ENCODE peak calls at places on chromosomes 2 and 18, in six cellular contexts. W is trophoblast cell, X is H9, H is IMR-90, Y is neuronal stem cell, I is H1. V is an unnamed sample.

GRCh38 chr2:43300781-43301586 is 74.6 kb upstream of the ZFP36L2 start:
- DNase-seq in I (no peak), W (no peak), Y (no peak), X (no peak), H (no peak), V (no peak)

GRCh38 chr2:218418717-218419458 is at the start of gene VIL1:
- DNase-seq in X (peak; percentile 63), Y (no peak), W (no peak), H (no peak), I (no peak), V (no peak)

GRCh38 chr18:37930640-37931039 is 365.0 kb upstream of the CELF4 start:
- DNase-seq in W (no peak), I (no peak), Y (no peak), H (no peak), X (no peak), V (no peak)

GRCh38 chr2:138395565-138396306 is 105.8 kb upstream of the SPOPL start:
- DNase-seq in X (no peak), H (peak; percentile 42), I (no peak), W (no peak), Y (no peak), V (peak; percentile 25)

GRCh38 chr18:46333371-46334199 is 229.4 kb downstream of the HAUS1 start:
- DNase-seq in I (peak; percentile 56), W (peak; percentile 28), H (no peak), X (no peak), Y (peak; percentile 54), V (peak; percentile 10)

GRCh38 chr18:51168031-51168742 is 29.3 kb downstream of the MEX3C start:
- DNase-seq in H (no peak), Y (peak; percentile 31), I (peak; percentile 63), W (no peak), X (peak; percentile 87), V (no peak)

GRCh38 chr2:147829106-147829505 is 15.7 kb upstream of the ACVR2A start:
- DNase-seq in W (no peak), I (no peak), H (peak; percentile 88), X (no peak), Y (no peak), V (peak; percentile 77)

GRCh38 chr2:196473617-196474016 is 165.9 kb upstream of the CCDC150 start:
- DNase-seq in X (no peak), Y (no peak), I (no peak), H (no peak), W (no peak), V (no peak)

GRCh38 chr18:33421225-33421624 is 19.3 kb downstream of the CCDC178 start:
- DNase-seq in H (no peak), W (no peak), Y (no peak), I (no peak), X (no peak), V (no peak)

GRCh38 chr2:195331124-195331523 is 325.9 kb upstream of the SLC39A10 start:
- DNase-seq in H (no peak), W (no peak), X (no peak), I (no peak), Y (no peak), V (no peak)

GRCh38 chr18:42734520-42734919 is 381.0 kb downstream of the RIT2 start:
- DNase-seq in W (no peak), X (no peak), H (no peak), Y (no peak), I (no peak), V (no peak)
- H2BK5ac ChIP-seq in W (no peak overlapping the region), X (no peak overlapping the region), H (no peak overlapping the region), Y (no peak overlapping the region), I (peak overlapping the region; percentile 18), V (no peak overlapping the region)

GRCh38 chr18:22082408-22082807 is 87.0 kb upstream of the GATA6 start:
- DNase-seq in W (no peak), H (no peak), X (no peak), I (no peak), Y (no peak), V (no peak)
- H2AFZ ChIP-seq in W (no peak overlapping the region), H (no peak overlapping the region), X (no peak overlapping the region), I (peak overlapping the region; percentile 82), Y (no peak overlapping the region), V (no peak overlapping the region)

GRCh38 chr2:109222825-109223471 is 93.9 kb downstream of the SH3RF3 start:
- DNase-seq in X (peak; percentile 52), Y (no peak), H (no peak), I (no peak), W (no peak), V (no peak)
- H2BK5ac ChIP-seq in X (no peak overlapping the region), Y (no peak overlapping the region), H (no peak overlapping the region), I (no peak overlapping the region), W (no peak overlapping the region), V (no peak overlapping the region)

DNA sequence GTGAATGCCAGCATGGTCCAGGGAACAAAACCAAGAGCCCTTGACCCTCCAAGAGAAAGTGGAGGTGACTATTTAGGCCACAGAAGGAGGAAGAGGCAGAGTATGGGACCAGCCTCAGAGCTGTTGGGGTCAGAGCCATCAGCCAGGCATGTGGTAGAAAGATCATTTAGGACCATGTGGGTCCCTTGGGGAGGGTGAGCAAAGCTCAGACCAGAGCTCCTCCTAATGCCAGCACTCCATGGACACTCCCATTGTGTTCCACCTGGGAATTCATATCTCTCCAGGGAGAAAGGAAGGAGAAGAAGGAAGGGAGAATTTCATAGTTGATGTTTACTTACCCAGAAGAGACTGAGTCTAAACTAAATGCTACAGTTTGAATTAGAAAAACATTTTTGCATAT is 73.2 kb downstream of the CYBRD1 start:
- DNase-seq in W (no peak), Y (no peak), I (no peak), X (no peak), H (no peak), V (no peak)
- H2AFZ ChIP-seq in W (no peak overlapping the region), Y (no peak overlapping the region), I (peak overlapping the region; percentile 64), X (no peak overlapping the region), H (peak overlapping the region; percentile 78), V (no peak overlapping the region)

GRCh38 chr2:191013876-191014652 is at the start of gene STAT1:
- DNase-seq in Y (peak; percentile 92), H (peak; percentile 93), I (peak; percentile 99), X (peak; percentile 95), W (peak; percentile 98), V (peak; percentile 95)
- H2BK5ac ChIP-seq in Y (no peak within 1 kb of the TSS), H (peak within 1 kb of the TSS; percentile 83), I (peak within 1 kb of the TSS; percentile 75), X (no peak within 1 kb of the TSS), W (peak within 1 kb of the TSS; percentile 86), V (peak within 1 kb of the TSS; percentile 80)

GRCh38 chr2:172726172-172726735 is 9.4 kb upstream of the RAPGEF4 start:
- DNase-seq in X (no peak), Y (no peak), W (no peak), I (no peak), H (peak; percentile 31), V (no peak)

GRCh38 chr2:172722481-172722880 is 13.2 kb upstream of the RAPGEF4 start:
- DNase-seq in Y (no peak), W (no peak), H (peak; percentile 31), I (no peak), X (no peak), V (no peak)

GRCh38 chr2:172724724-172725123 is 10.9 kb upstream of the RAPGEF4 start:
- DNase-seq in Y (no peak), W (no peak), H (no peak), X (no peak), I (no peak), V (no peak)

GRCh38 chr2:172725284-172725683 is 10.4 kb upstream of the RAPGEF4 start:
- DNase-seq in X (no peak), Y (no peak), I (no peak), H (no peak), W (no peak), V (no peak)

DNA sequence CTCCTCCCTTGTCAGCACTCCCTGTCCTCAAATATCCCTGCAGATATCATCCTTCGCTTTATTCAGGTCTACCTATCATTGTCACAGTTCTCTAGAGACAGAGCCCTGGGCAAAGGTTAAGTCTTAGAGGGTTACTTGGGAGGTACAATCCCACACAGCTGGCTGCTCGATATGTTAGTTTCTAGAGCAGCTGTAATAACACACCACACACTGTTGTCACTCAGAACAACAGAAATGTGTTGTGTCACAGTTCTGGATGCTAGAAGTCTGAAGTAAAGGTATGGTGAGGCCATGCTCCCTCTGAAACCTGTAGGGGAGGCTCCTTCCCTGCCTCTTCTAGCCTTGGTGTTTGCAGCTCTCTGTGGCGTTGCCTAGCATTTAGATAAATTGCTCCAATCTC is 9.9 kb upstream of the RAPGEF4 start:
- DNase-seq in I (no peak), Y (no peak), W (no peak), H (no peak), X (no peak), V (no peak)
- H2AFZ ChIP-seq in I (peak overlapping the region; percentile 17), Y (peak overlapping the region; percentile 81), W (no peak overlapping the region), H (no peak overlapping the region), X (no peak overlapping the region), V (no peak overlapping the region)

V was measured in mesenchymal stem cell.